ENCODE peak calls at places on chromosomes 11 and 22, in eight cellular contexts. R, J, K, I, T, N, X and Q are unnamed samples.

GRCh38 chr11:15493921-15494630 is 379.4 kb downstream of the INSC start:
- DNase-seq in R (no peak), I (no peak), J (no peak), K (peak), T (peak), X (no peak), N (no peak), Q (no peak)

GRCh38 chr11:68690671-68691401 is 6.5 kb downstream of the GAL start:
- DNase-seq in K (no peak), X (peak), I (no peak), R (no peak), J (no peak), T (no peak), N (no peak), Q (no peak)

GRCh38 chr22:27424319-27424718 is 377.2 kb downstream of the MN1 start:
- DNase-seq in J (no peak), X (no peak), R (no peak), I (no peak), N (no peak), T (no peak), K (no peak), Q (no peak)

GRCh38 chr11:55106391-55106790 is 155.6 kb upstream of the TRIM48 start:
- DNase-seq in K (no peak), J (peak), T (no peak), X (no peak), R (no peak), I (no peak), N (no peak), Q (no peak)

GRCh38 chr11:48063424-48063978 is 83.1 kb downstream of the PTPRJ start:
- DNase-seq in K (no peak), J (peak), I (no peak), R (peak), N (no peak), X (peak), T (no peak), Q (no peak)

GRCh38 chr11:61067782-61068181 is 34.5 kb upstream of the CD5 start:
- DNase-seq in N (no peak), J (no peak), I (no peak), X (peak), T (no peak), R (no peak), K (peak), Q (no peak)

GRCh38 chr22:41919357-41920224 is 4.7 kb upstream of the SHISA8 start:
- DNase-seq in N (no peak), R (no peak), J (no peak), I (peak), X (no peak), T (peak), K (peak), Q (peak)

GRCh38 chr22:28930357-28931007 is 47.1 kb downstream of the ZNRF3 start:
- DNase-seq in J (no peak), K (no peak), N (no peak), I (no peak), T (no peak), R (no peak), X (no peak), Q (no peak)

GRCh38 chr11:128171496-128171895 is 415.9 kb downstream of the ETS1 start:
- DNase-seq in N (no peak), R (no peak), J (no peak), I (no peak), T (no peak), K (no peak), X (no peak), Q (no peak)

GRCh38 chr11:117232911-117233409 is 489 bp downstream of the RNF214 start:
- DNase-seq in I (peak), T (no peak), K (peak), X (peak), J (no peak), R (no peak), N (no peak), Q (no peak)

GRCh38 chr22:50201191-50202129 is 649 bp downstream of the SELENOO start:
- DNase-seq in N (no peak), J (no peak), R (no peak), I (no peak), T (no peak), X (no peak), K (peak), Q (no peak)

GRCh38 chr11:14189874-14190273 is 169.1 kb downstream of the RRAS2 start:
- DNase-seq in K (peak), I (no peak), X (peak), N (peak), R (no peak), T (no peak), J (no peak), Q (no peak)

GRCh38 chr11:65496304-65497140 is 2.3 kb upstream of the MALAT1 start:
- DNase-seq in J (no peak), K (no peak), I (no peak), N (no peak), T (no peak), X (peak), R (no peak), Q (no peak)

GRCh38 chr11:35077709-35078695 is 61.0 kb upstream of the CD44 start:
- DNase-seq in X (no peak), R (peak), N (no peak), K (no peak), I (no peak), J (peak), T (no peak), Q (peak)

GRCh38 chr11:14578551-14578956 is 58.4 kb upstream of the PSMA1 start:
- DNase-seq in I (no peak), X (no peak), J (peak), R (no peak), T (peak), N (no peak), K (no peak), Q (peak)

GRCh38 chr22:29689872-29690213 is 30.0 kb upstream of the CABP7 start:
- DNase-seq in T (peak), J (peak), R (no peak), N (peak), I (peak), X (no peak), K (peak), Q (no peak)

GRCh38 chr11:35486446-35486845 is 39.0 kb downstream of the PAMR1 start:
- DNase-seq in N (no peak), R (peak), I (no peak), J (peak), K (no peak), T (no peak), X (no peak), Q (no peak)

GRCh38 chr11:1231396-1232327 is 8.8 kb downstream of the MUC5B start:
- DNase-seq in T (no peak), J (no peak), K (peak), R (no peak), N (no peak), I (peak), X (peak), Q (no peak)

GRCh38 chr11:111843659-111844058 is 27.7 kb downstream of the ALG9 start:
- DNase-seq in N (no peak), K (no peak), T (no peak), J (no peak), I (no peak), X (no peak), R (no peak), Q (no peak)

GRCh38 chr22:20951932-20952380 is 15.1 kb upstream of the AIFM3 start:
- DNase-seq in X (no peak), K (no peak), T (no peak), R (no peak), I (no peak), N (no peak), J (no peak), Q (no peak)

GRCh38 chr11:121958978-121959340 is 157.1 kb downstream of the BLID start:
- DNase-seq in I (no peak), T (no peak), R (no peak), X (no peak), N (no peak), K (no peak), J (no peak), Q (no peak)

GRCh38 chr11:129410561-129410960 is 34.9 kb downstream of the BARX2 start:
- DNase-seq in X (no peak), N (no peak), T (no peak), J (no peak), R (no peak), K (no peak), I (no peak), Q (no peak)

GRCh38 chr11:75371930-75372876 is 20.7 kb upstream of the ARRB1 start:
- DNase-seq in K (no peak), R (no peak), N (no peak), X (no peak), J (peak), I (no peak), T (peak), Q (no peak)

GRCh38 chr22:23531966-23532735 is 47.9 kb downstream of the IGLL1 start:
- DNase-seq in N (no peak), K (no peak), X (peak), T (no peak), R (no peak), J (no peak), I (peak), Q (no peak)

GRCh38 chr11:86941077-86941870 is 13.9 kb downstream of the FZD4 start:
- DNase-seq in N (no peak), T (no peak), R (no peak), J (no peak), K (no peak), I (no peak), X (no peak), Q (no peak)

GRCh38 chr22:45991108-45991507 is 14.1 kb upstream of the WNT7B start:
- DNase-seq in R (no peak), X (no peak), K (no peak), I (no peak), N (no peak), J (no peak), T (no peak), Q (no peak)

GRCh38 chr11:111938687-111939160 is 1.6 kb downstream of the DIXDC1 start:
- DNase-seq in X (no peak), R (no peak), T (no peak), N (no peak), K (no peak), J (no peak), I (no peak), Q (peak)

GRCh38 chr11:69238562-69239319 is 55.2 kb upstream of the MYEOV start:
- DNase-seq in R (no peak), N (no peak), J (no peak), K (no peak), X (peak), I (no peak), T (no peak), Q (no peak)

GRCh38 chr11:113895367-113896155 is 9.0 kb upstream of the HTR3B start:
- DNase-seq in K (no peak), R (no peak), I (no peak), X (no peak), J (no peak), N (peak), T (peak), Q (no peak)

GRCh38 chr11:68806931-68807844 is 34.5 kb downstream of the CPT1A start:
- DNase-seq in I (no peak), T (no peak), K (no peak), X (no peak), R (no peak), J (no peak), N (no peak), Q (no peak)

GRCh38 chr11:120945042-120945441 is 78.9 kb upstream of the TBCEL start:
- DNase-seq in J (no peak), K (no peak), T (no peak), R (no peak), I (no peak), N (no peak), X (no peak), Q (no peak)

GRCh38 chr11:17791144-17791543 is 56.6 kb downstream of the KCNC1 start:
- DNase-seq in T (no peak), X (no peak), J (no peak), R (no peak), N (no peak), I (no peak), K (no peak), Q (no peak)

GRCh38 chr11:64276653-64277431 is 7.6 kb downstream of the BAD start:
- DNase-seq in K (no peak), N (no peak), J (peak), R (no peak), I (no peak), X (no peak), T (no peak), Q (no peak)
- TF ChIP-seq POLR2A in K (no peak), N (no peak), J (no peak), R (no peak), I (no peak), X (no peak), T (no peak), Q (no peak)

DNA sequence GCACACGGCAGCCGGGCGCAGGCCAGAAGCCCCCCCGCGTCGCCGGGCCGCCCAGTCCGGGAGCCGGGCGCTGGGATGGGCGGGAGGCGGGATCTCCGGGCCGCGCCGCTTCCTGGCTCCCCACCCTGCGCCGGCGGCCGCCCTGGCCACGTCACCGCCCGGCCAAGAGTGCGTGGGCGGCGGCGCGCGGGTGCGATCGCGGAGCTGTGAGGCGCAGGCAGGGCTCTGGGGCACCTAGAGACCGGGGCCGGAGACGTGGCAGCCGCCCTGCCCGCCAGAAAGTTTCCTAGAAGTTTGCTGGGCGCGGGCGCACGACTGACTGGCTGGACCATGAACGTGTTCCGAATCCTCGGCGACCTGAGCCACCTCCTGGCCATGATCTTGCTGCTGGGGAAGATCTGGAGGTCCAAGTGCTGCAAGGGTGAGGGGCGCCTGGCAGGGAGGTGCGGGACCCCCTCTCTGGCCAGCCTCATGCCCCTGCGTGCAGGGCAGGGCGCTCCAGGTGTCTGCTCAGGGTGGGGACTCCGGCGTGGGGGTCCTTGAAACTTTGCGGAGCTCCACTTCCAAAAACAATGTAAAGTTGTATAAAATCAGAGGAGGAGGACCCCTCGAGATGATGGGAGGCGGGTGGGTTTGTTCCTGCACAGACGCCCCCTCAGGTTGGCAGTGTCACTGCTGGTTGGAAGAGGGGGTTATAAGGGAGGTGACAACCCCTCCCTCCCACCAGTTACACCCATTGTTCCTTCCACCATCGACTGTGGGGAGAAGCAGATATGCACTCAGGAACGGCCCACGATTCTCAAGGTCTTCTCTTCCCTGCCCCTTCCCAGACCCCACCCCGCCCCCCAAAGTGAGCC is at the start of gene KDELR3:
- DNase-seq in T (peak), I (peak), R (peak), N (no peak), K (peak), X (peak), J (no peak), Q (no peak)
- TF ChIP-seq POLR2A in T (peak), I (no peak), R (peak), N (no peak), K (peak), X (no peak), J (peak), Q (peak)

GRCh38 chr22:38656256-38657148 is at the start of the genes CBY1 and FAM227A:
- DNase-seq in T (peak), I (peak), X (peak), K (peak), N (peak), R (peak), J (peak), Q (peak)
- TF ChIP-seq POLR2A in T (peak), I (no peak), X (peak), K (peak), N (peak), R (no peak), J (peak), Q (peak)

GRCh38 chr11:88330826-88331428 is 6.6 kb downstream of the CTSC start:
- DNase-seq in R (no peak), T (no peak), N (no peak), J (no peak), I (no peak), K (no peak), X (no peak), Q (no peak)

GRCh38 chr11:88327462-88328143 is 9.9 kb downstream of the CTSC start:
- DNase-seq in J (no peak), X (no peak), K (no peak), N (no peak), I (no peak), T (no peak), R (no peak), Q (no peak)

GRCh38 chr11:88332851-88333250 is 4.7 kb downstream of the CTSC start:
- DNase-seq in I (no peak), X (no peak), T (no peak), J (no peak), K (no peak), R (no peak), N (no peak), Q (no peak)

GRCh38 chr11:88327061-88327460 is 10.5 kb downstream of the CTSC start:
- DNase-seq in N (no peak), J (no peak), I (no peak), T (no peak), X (no peak), R (no peak), K (no peak), Q (no peak)

GRCh38 chr11:88329563-88330250 is 7.8 kb downstream of the CTSC start:
- DNase-seq in K (no peak), I (no peak), N (no peak), J (no peak), X (no peak), R (no peak), T (no peak), Q (no peak)
- TF ChIP-seq POLR2A in K (no peak), I (no peak), N (no peak), J (no peak), X (no peak), R (no peak), T (no peak), Q (peak)

DNA sequence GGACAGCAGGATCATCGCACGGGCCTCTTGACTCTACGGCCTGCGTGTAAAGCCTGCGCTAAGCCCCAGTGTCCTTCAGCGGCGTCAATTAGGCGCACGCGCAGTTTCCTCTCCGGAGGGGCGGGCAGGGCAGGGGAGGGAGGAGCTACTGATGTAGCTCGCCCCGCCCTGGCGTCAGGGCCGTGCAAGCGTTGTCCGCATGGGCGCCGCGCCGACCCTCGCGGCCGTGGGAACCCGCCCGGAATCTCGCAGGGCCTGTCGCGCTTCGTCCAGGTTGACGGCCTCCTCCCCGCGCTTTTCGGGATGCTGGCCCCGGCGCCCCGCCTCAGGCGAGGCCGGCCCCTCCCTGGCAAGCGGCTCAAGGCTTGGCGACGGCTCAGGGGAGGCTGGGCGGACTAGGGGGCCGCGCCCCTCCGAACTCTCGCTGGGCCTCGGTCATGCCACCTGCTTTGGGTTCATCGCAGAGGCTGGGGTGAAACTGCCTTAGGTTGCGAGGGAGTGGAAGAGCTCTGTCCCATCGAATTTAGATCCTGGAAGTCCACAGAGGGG is 61.1 kb downstream of the ST3GAL4 start:
- DNase-seq in X (peak), J (no peak), T (peak), R (no peak), K (peak), I (peak), N (peak), Q (peak)
- TF ChIP-seq POLR2A in X (no peak), J (no peak), T (peak), R (no peak), K (peak), I (no peak), N (peak), Q (no peak)

DNA sequence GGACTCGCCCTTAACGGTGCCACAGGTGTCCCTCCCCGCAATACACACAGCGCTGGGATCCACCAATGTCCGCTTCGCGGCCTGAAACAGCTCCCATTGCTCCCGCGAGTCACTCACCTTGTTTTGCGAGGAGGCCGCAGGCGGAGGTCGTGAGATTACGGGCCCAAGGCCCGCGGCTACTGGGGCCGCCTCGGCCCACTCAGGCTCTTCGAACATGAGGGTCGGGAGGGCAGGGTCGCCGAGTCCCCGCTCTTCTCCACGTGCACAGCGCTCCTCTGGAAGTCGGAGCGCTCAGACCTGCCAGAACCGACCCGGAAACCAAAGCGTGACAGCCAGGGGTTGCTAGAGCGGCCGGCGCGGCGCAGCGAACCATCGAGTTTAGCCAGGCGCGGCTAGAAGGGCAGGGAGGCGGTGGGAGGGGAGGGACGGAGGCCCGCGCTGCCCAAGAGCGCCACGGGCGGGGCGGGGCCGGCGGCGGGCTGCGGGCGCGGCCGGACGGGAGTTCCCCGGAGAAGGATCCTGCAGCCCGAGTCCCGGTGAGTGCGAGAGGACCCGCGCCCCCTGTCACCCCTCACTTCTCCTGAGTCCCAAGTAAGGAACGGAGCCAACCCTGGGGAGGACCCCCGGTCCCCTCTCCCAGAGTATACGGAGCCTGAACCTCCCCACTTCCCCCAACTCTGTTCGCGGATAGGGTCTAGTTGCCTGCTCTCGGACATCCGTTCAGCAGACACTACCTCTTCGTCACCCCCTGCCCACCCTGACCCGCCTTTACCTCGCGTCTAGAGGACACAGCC is at the start of the genes ILK and RRP8:
- DNase-seq in I (peak), J (peak), N (peak), T (peak), X (peak), K (peak), R (peak), Q (peak)
- TF ChIP-seq POLR2A in I (peak), J (peak), N (peak), T (peak), X (peak), K (peak), R (peak), Q (peak)

GRCh38 chr11:77063861-77064260 is 2.9 kb upstream of the CAPN5 start:
- DNase-seq in J (no peak), T (no peak), N (no peak), I (no peak), K (no peak), R (no peak), X (peak), Q (no peak)

GRCh38 chr11:77066229-77067023 is at the start of gene CAPN5:
- DNase-seq in N (peak), T (peak), I (peak), K (peak), X (peak), J (peak), R (peak), Q (no peak)

GRCh38 chr11:77064648-77065217 is 2.0 kb upstream of the CAPN5 start:
- DNase-seq in K (no peak), T (no peak), J (no peak), X (peak), N (no peak), I (no peak), R (no peak), Q (no peak)

GRCh38 chr11:77067776-77068460 is 1.1 kb downstream of the CAPN5 start:
- DNase-seq in T (no peak), J (no peak), N (no peak), K (no peak), I (no peak), X (peak), R (no peak), Q (no peak)

DNA sequence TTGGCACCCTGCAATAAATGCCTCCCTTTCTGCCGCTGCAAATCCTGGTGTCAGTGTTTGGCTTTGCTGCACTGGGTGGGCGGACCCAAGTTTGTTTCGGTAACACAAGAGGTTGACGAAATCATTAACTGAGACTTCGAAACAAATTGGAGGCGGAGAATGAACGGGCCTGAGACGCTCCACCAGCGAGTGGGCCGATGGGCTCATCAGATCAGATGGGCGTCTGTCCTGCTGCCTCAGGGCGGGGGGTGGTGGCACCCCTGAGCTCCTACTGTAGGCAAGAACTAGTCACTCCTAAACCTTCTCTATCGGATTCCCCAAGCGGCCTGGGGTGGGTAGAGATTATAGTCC is 918 bp upstream of the CAPN5 start:
- DNase-seq in J (no peak), R (no peak), T (peak), N (no peak), K (peak), I (no peak), X (peak), Q (no peak)
- TF ChIP-seq POLR2A in J (no peak), R (no peak), T (peak), N (no peak), K (no peak), I (no peak), X (no peak), Q (no peak)